ENCODE peak calls at places on chromosomes 12 and 14, in five cellular contexts. One of them, this sample, is unnamed. For H3K4me1, the result is how much of the 10 kb centered on the place peaks cover.

GRCh38 chr12:51222461-51222860 is 4.6 kb upstream of the POU6F1 start:
- DNase-seq in neural progenitor cell: no peak
- DNase-seq in IMR-90: no peak
- DNase-seq in fibroblast of lung: peak
- DNase-seq in kidney: no peak
- DNase-seq in this sample: no peak

GRCh38 chr12:19971396-19971802 is 396.9 kb upstream of the PDE3A start:
- DNase-seq in neural progenitor cell: peak
- DNase-seq in IMR-90: no peak
- DNase-seq in fibroblast of lung: peak
- DNase-seq in kidney: peak
- DNase-seq in this sample: peak

GRCh38 chr12:109715310-109716091 is 1.9 kb downstream of the FAM222A start:
- DNase-seq in neural progenitor cell: peak
- DNase-seq in IMR-90: no peak
- DNase-seq in fibroblast of lung: no peak
- DNase-seq in kidney: no peak
- DNase-seq in this sample: peak

GRCh38 chr14:64944861-64945260 is 2.3 kb upstream of the GPX2 start:
- DNase-seq in neural progenitor cell: no peak
- DNase-seq in IMR-90: no peak
- DNase-seq in fibroblast of lung: no peak
- DNase-seq in kidney: peak
- DNase-seq in this sample: peak

GRCh38 chr12:75613981-75614380 is 102.6 kb upstream of the KRR1 start:
- DNase-seq in neural progenitor cell: no peak
- DNase-seq in IMR-90: no peak
- DNase-seq in fibroblast of lung: peak
- DNase-seq in kidney: no peak
- DNase-seq in this sample: no peak

GRCh38 chr12:27965411-27965810 is 7.1 kb downstream of the PTHLH start:
- DNase-seq in neural progenitor cell: no peak
- DNase-seq in IMR-90: peak
- DNase-seq in fibroblast of lung: no peak
- DNase-seq in kidney: no peak
- DNase-seq in this sample: no peak

GRCh38 chr12:108798551-108799221 is 58.7 kb downstream of the SSH1 start:
- DNase-seq in neural progenitor cell: no peak
- DNase-seq in IMR-90: peak
- DNase-seq in fibroblast of lung: peak
- DNase-seq in kidney: no peak
- DNase-seq in this sample: no peak

GRCh38 chr12:105836235-105836634 is 302.5 kb downstream of the NUAK1 start:
- DNase-seq in neural progenitor cell: no peak
- DNase-seq in IMR-90: no peak
- DNase-seq in fibroblast of lung: no peak
- DNase-seq in kidney: no peak
- DNase-seq in this sample: no peak

GRCh38 chr12:25884024-25884919 is 74.2 kb upstream of the RASSF8 start:
- DNase-seq in neural progenitor cell: no peak
- DNase-seq in IMR-90: no peak
- DNase-seq in fibroblast of lung: no peak
- DNase-seq in kidney: peak
- DNase-seq in this sample: peak

DNA sequence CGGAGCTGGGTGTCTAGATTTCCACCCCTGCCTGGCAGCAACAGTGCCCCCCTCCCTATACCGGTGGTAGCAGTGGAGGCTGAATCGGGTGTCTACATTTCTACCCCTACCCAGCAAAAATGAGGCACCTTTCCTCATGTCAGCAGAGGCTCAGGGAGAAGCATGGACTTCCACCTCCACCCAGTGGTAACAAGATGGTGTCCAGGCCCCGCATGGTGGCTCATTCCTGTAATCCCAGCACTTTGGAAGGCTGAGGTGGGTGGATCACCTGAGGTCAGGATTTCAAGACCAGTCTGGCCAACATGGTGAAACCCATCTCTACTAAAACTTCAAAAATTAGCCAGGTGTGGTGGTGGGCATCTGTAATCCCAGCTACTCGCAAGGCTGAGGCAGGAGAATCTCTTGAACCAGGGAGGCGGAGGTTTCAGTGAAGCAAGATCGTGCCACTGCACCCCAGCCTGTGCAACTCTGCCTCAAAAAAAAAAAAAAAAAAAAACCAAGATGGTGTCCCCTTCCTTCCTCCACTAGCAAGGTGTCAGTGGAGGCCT is 35.5 kb upstream of the OR5AU1 start:
- DNase-seq in neural progenitor cell: no peak
- DNase-seq in IMR-90: no peak
- DNase-seq in fibroblast of lung: no peak
- DNase-seq in kidney: no peak
- DNase-seq in this sample: peak
- H3K9ac ChIP-seq in neural progenitor cell: no peak
- H3K9ac ChIP-seq in IMR-90: no peak
- H3K9ac ChIP-seq in fibroblast of lung: no peak
- H3K9ac ChIP-seq in kidney: no peak
- H3K9ac ChIP-seq in this sample: no peak

DNA sequence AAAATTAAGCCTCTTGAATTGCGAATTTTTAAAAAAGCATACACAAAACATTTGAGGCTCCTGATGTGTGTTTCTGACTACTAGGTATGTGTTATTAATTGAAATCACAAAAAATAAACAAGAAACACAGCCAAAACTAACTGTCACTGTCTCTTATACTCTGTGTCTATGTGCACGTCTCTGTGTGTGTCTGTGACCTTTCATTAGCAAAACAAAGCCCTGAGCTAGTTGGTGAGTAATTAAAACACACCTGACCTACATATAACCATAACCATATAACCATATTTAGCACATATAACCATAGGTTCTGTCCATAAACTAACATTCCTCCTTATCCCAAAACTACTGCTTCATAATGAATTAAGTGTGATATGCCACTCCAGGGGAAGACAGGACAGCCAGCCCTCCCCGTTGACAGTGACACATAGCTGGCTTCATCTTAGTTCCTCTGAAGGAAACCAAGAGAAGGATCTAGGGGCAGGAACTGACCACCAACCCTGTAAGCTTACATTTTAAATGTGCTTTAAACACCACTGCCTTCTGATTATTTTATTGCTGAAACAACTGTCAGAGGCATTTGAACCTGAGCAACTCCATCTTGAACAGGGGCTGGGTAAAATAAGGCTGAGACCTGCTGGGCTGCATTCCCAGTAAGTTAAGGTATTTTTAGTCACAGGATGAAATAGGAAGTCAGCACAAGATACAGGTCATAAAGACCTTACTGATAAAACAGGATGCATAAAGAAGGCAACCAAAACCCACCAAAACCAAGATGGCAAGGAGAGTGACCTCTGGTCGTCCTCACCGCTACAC is 106.7 kb downstream of the PPP2R5E start:
- DNase-seq in neural progenitor cell: no peak
- DNase-seq in IMR-90: no peak
- DNase-seq in fibroblast of lung: no peak
- DNase-seq in kidney: no peak
- DNase-seq in this sample: no peak
- H3K4me1 ChIP-seq in neural progenitor cell: under half
- H3K4me1 ChIP-seq in IMR-90: under half
- H3K4me1 ChIP-seq in fibroblast of lung: under half
- H3K4me1 ChIP-seq in kidney: under half
- H3K4me1 ChIP-seq in this sample: under half

GRCh38 chr14:70189678-70190077 is 927 bp upstream of the SLC8A3 start:
- DNase-seq in neural progenitor cell: peak
- DNase-seq in IMR-90: no peak
- DNase-seq in fibroblast of lung: no peak
- DNase-seq in kidney: no peak
- DNase-seq in this sample: peak

GRCh38 chr14:70193396-70193795 is 4.6 kb upstream of the SLC8A3 start:
- DNase-seq in neural progenitor cell: no peak
- DNase-seq in IMR-90: no peak
- DNase-seq in fibroblast of lung: no peak
- DNase-seq in kidney: no peak
- DNase-seq in this sample: no peak

GRCh38 chr14:70190156-70190555 is 1.4 kb upstream of the SLC8A3 start:
- DNase-seq in neural progenitor cell: peak
- DNase-seq in IMR-90: no peak
- DNase-seq in fibroblast of lung: no peak
- DNase-seq in kidney: no peak
- DNase-seq in this sample: no peak

GRCh38 chr14:70188608-70189540 is at the start of gene SLC8A3:
- DNase-seq in neural progenitor cell: peak
- DNase-seq in IMR-90: peak
- DNase-seq in fibroblast of lung: peak
- DNase-seq in kidney: peak
- DNase-seq in this sample: peak

GRCh38 chr14:70192915-70193314 is 4.2 kb upstream of the SLC8A3 start:
- DNase-seq in neural progenitor cell: peak
- DNase-seq in IMR-90: no peak
- DNase-seq in fibroblast of lung: no peak
- DNase-seq in kidney: no peak
- DNase-seq in this sample: peak
- TF ChIP-seq CTCF in neural progenitor cell: no peak
- TF ChIP-seq CTCF in IMR-90: no peak
- TF ChIP-seq CTCF in fibroblast of lung: no peak
- TF ChIP-seq CTCF in kidney: no peak
- TF ChIP-seq CTCF in this sample: peak

DNA sequence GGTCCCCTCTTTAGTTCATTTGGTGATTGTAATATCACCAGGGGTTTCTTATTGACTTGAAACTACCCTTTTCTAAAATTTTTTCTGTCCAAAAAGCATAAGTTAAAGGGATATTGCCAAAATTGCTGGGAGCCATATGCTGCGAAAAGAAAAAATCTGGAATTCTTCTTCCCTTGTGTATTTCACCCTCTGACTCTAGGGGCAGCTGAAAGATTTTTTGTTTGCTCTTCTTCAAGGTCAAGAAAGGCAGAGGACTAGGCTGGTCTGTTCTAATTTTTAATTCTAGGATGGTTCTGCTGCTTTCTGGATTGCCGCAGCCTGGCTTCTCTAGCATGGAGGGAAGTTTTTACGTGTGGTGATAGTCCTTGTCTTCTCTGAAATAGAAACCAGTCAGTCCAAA is 61.6 kb downstream of the FBXL14 start:
- DNase-seq in neural progenitor cell: no peak
- DNase-seq in IMR-90: no peak
- DNase-seq in fibroblast of lung: no peak
- DNase-seq in kidney: no peak
- DNase-seq in this sample: peak
- H3K9ac ChIP-seq in neural progenitor cell: no peak
- H3K9ac ChIP-seq in IMR-90: no peak
- H3K9ac ChIP-seq in fibroblast of lung: no peak
- H3K9ac ChIP-seq in kidney: no peak
- H3K9ac ChIP-seq in this sample: no peak

GRCh38 chr14:34204774-34205173 is 253.9 kb upstream of the EGLN3 start:
- DNase-seq in neural progenitor cell: no peak
- DNase-seq in IMR-90: no peak
- DNase-seq in fibroblast of lung: no peak
- DNase-seq in kidney: no peak
- DNase-seq in this sample: no peak

GRCh38 chr14:34203271-34203722 is 252.4 kb upstream of the EGLN3 start:
- DNase-seq in neural progenitor cell: no peak
- DNase-seq in IMR-90: no peak
- DNase-seq in fibroblast of lung: no peak
- DNase-seq in kidney: no peak
- DNase-seq in this sample: no peak

GRCh38 chr14:34205799-34206198 is 254.9 kb upstream of the EGLN3 start:
- DNase-seq in neural progenitor cell: no peak
- DNase-seq in IMR-90: no peak
- DNase-seq in fibroblast of lung: no peak
- DNase-seq in kidney: no peak
- DNase-seq in this sample: no peak

GRCh38 chr14:34199585-34199984 is 248.7 kb upstream of the EGLN3 start:
- DNase-seq in neural progenitor cell: no peak
- DNase-seq in IMR-90: peak
- DNase-seq in fibroblast of lung: peak
- DNase-seq in kidney: no peak
- DNase-seq in this sample: no peak

GRCh38 chr14:34201909-34202622 is 251.2 kb upstream of the EGLN3 start:
- DNase-seq in neural progenitor cell: no peak
- DNase-seq in IMR-90: no peak
- DNase-seq in fibroblast of lung: no peak
- DNase-seq in kidney: no peak
- DNase-seq in this sample: no peak
- H3K4me1 ChIP-seq in neural progenitor cell: under half
- H3K4me1 ChIP-seq in IMR-90: under half
- H3K4me1 ChIP-seq in fibroblast of lung: under half
- H3K4me1 ChIP-seq in kidney: under half
- H3K4me1 ChIP-seq in this sample: under half

This sample was measured in endodermal cell.